ENCODE peak calls at places on chromosome 5, in eight cellular contexts. J is gastrocnemius medialis; X is Peyer's patch; S is adrenal gland; L is GM23248; V is A549; C is CD4-positive, alpha-beta memory T cell; P is PC-3. B is an unnamed sample. For H3K4me1, the result is how much of the 10 kb centered on the place peaks cover.

GRCh38 chr5:219492-219891 is 1.4 kb downstream of the SDHA start:
- DNase-seq in J (no peak), X (peak), S (no peak), L (peak), V (no peak), C (peak), P (peak), B (no peak)

GRCh38 chr5:126837907-126838539 is 61.1 kb downstream of the LMNB1 start:
- DNase-seq in J (no peak), X (no peak), S (no peak), L (peak), V (no peak), C (peak), P (no peak), B (no peak)

GRCh38 chr5:28896949-28897348 is 1858.6 kb upstream of the CDH9 start:
- DNase-seq in J (no peak), X (no peak), S (no peak), L (no peak), V (peak), C (no peak), P (peak), B (no peak)

GRCh38 chr5:136001531-136001930 is 27.3 kb upstream of the TGFBI start:
- DNase-seq in J (no peak), X (no peak), S (no peak), L (peak), V (no peak), C (no peak), P (no peak), B (no peak)

GRCh38 chr5:93915142-93915553 is 173.7 kb upstream of the POU5F2 start:
- DNase-seq in J (no peak), X (no peak), S (no peak), L (peak), V (no peak), C (peak), P (peak), B (no peak)

GRCh38 chr5:167759411-167759821 is 532.0 kb upstream of the WWC1 start:
- DNase-seq in J (no peak), X (no peak), S (no peak), L (peak), V (peak), C (no peak), P (peak), B (no peak)

GRCh38 chr5:61084658-61085057 is 77.6 kb downstream of the SMIM15 start:
- DNase-seq in J (no peak), X (no peak), S (no peak), L (no peak), V (no peak), C (no peak), P (no peak), B (no peak)

GRCh38 chr5:14628346-14628745 is 36.2 kb upstream of the OTULIN start:
- DNase-seq in J (no peak), X (no peak), S (peak), L (peak), V (peak), C (peak), P (peak), B (peak)

DNA sequence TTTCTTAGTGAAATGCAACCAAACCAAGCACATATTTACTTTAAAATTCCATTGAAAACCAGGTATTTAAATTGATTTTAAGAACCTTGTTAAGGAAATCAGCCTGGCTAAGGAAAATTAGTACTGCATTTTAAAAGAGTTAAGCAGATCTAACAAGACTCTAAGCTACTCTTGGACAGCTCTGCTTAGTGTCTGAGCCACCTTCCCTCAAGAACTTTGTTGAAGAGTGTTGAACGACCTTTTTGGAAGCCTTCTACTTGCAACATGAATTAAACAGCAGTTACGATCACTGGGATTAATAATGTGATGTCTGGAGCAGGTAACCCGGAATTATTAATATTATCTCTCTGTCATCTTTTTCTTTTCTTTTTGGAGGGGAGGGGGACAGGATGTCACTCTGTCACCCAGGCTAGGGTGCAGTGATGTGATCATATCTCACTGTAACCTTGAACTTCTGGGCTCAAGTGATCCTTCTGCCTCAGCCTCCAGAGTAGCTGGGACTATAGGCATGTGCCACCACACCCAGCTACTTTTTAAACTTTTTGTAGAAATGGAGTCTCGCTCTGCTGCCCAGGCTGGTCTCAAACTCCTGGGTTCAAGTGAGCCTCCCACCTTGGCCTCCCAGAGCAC is 74.7 kb downstream of the ANKRD55 start:
- DNase-seq in J (no peak), X (no peak), S (no peak), L (no peak), V (no peak), C (no peak), P (no peak), B (no peak)
- H3K4me1 ChIP-seq in J (under half), X (under half), S (under half), L (under half), V (under half), C (half or more), P (under half), B (under half)

DNA sequence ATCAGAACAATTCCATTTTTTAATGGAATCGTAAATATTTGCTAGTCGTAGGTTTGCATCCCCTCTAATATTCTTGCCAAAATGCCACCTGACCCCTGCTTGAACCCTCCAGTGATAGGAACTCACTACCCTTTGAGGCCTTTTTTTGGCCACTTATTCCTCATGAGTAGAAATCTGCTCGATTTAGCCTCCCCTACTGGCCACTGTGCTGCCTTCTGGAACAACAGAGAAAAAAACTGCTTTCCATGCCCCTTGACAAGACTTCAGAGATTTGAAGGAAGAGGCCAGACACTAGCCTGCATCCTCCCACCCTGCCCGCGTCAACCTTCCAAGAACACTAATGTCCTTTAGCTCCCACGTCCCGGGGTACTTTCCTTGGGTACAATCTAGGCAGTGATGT is 4.1 kb downstream of the CCDC69 start:
- DNase-seq in J (no peak), X (no peak), S (no peak), L (no peak), V (no peak), C (no peak), P (no peak), B (no peak)
- H3K4me3 ChIP-seq in J (no peak), X (no peak), S (no peak), L (no peak), V (no peak), C (no peak), P (no peak), B (no peak)

DNA sequence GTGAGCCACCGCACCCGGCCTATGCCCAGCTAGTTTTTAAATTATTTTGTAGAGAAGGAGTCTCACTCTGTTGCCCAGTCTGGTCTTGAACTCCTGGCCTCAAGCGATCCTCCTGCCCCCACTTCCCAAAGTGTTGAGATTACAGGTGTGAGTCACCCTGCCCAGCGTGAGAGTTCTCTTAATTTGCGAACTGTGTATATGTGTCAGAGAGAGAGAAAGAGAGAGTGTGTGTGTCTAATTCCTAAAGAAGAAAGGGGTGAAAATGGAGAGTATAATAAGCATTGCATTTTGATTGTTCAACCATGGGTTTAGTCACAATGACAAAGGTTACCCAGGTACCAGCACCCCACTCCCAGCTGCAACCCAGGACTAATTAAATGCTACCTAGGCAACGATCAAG is 16.5 kb downstream of the MAP1B start:
- DNase-seq in J (no peak), X (no peak), S (no peak), L (no peak), V (no peak), C (no peak), P (no peak), B (no peak)
- H3K4me1 ChIP-seq in J (under half), X (under half), S (under half), L (under half), V (half or more), C (under half), P (under half), B (under half)

DNA sequence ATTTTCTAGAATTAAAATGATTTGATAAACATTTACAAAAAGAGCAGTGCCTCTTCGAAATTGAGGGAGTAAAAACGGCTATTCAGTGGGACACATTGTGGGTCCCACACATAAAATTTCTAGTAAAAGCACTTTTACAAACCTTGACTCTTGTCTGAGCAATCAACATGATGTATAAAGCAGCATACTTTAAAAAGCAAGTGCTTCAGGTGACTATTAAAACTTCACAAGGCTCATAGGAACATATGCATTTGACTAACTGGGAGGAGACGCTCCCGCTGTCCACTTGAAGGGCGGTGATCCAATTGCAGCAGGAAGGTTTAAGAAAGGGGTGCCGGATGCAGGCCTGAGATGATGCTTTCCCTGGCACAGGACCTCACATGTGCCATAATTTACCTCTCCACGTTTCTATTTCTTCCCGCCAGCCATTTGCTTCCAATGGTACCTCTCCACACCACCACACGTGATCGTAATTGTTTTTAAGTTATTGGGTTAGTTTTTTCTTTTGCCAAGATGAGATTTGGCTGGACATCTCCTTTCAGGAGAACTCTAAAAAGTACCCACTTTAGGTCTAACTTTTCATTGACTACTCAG is 1.8 kb downstream of the MCTP1 start:
- DNase-seq in J (no peak), X (no peak), S (no peak), L (no peak), V (no peak), C (no peak), P (no peak), B (no peak)
- H3K4me3 ChIP-seq in J (peak), X (peak), S (peak), L (no peak), V (peak), C (no peak), P (peak), B (peak)

GRCh38 chr5:122778157-122778556 is 3.3 kb downstream of the SNX2 start:
- DNase-seq in J (no peak), X (no peak), S (no peak), L (no peak), V (no peak), C (no peak), P (no peak), B (no peak)
- H3K4me1 ChIP-seq in J (under half), X (under half), S (under half), L (under half), V (under half), C (under half), P (under half), B (under half)

GRCh38 chr5:107997338-107997979 is 326.7 kb upstream of the EFNA5 start:
- DNase-seq in J (no peak), X (no peak), S (no peak), L (peak), V (no peak), C (no peak), P (peak), B (no peak)
- H3K4me3 ChIP-seq in J (no peak), X (no peak), S (no peak), L (no peak), V (no peak), C (no peak), P (no peak), B (no peak)

GRCh38 chr5:141876628-141877477 is 1.4 kb downstream of the PCDH1 start:
- DNase-seq in J (no peak), X (peak), S (no peak), L (peak), V (no peak), C (no peak), P (peak), B (no peak)
- H3K4me1 ChIP-seq in J (under half), X (under half), S (under half), L (under half), V (under half), C (under half), P (under half), B (under half)